ENCODE peak calls at places on chromosomes 4 and X, in ten cellular contexts. C is sigmoid colon, V is right lobe of liver, O is neuronal stem cell, H is astrocyte, G is hepatocyte, Q is DND-41, E is stomach, I is PC-3, W is dorsolateral prefrontal cortex. B is an unnamed sample.

GRCh38 chrX:123803331-123803983 is 56.4 kb upstream of the XIAP start:
- DNase-seq in C (no peak), V (no peak), O (peak), H (peak), G (peak), Q (peak), E (no peak), I (peak), W (no peak), B (peak)

GRCh38 chr4:148926861-148927260 is 484.6 kb upstream of the NR3C2 start:
- DNase-seq in C (no peak), V (no peak), O (no peak), H (peak), G (peak), Q (no peak), E (peak), I (peak), W (no peak), B (no peak)

GRCh38 chr4:158080354-158080753 is 92.5 kb downstream of the GASK1B start:
- DNase-seq in C (no peak), V (no peak), O (no peak), H (peak), G (no peak), Q (no peak), E (no peak), I (no peak), W (no peak), B (no peak)

GRCh38 chr4:10017037-10017893 is 4.0 kb downstream of the SLC2A9 start:
- DNase-seq in C (no peak), V (no peak), O (no peak), H (no peak), G (peak), Q (no peak), E (no peak), I (no peak), W (no peak), B (no peak)

GRCh38 chrX:41108684-41109205 is 23.5 kb downstream of the USP9X start:
- DNase-seq in C (no peak), V (no peak), O (no peak), H (no peak), G (no peak), Q (no peak), E (no peak), I (no peak), W (no peak), B (no peak)

GRCh38 chr4:20418865-20419451 is 167.3 kb downstream of the SLIT2 start:
- DNase-seq in C (no peak), V (no peak), O (no peak), H (peak), G (peak), Q (peak), E (no peak), I (peak), W (no peak), B (peak)

GRCh38 chrX:74536142-74537010 is 78.0 kb downstream of the RLIM start:
- DNase-seq in C (peak), V (peak), O (no peak), H (peak), G (peak), Q (no peak), E (peak), I (peak), W (peak), B (peak)

GRCh38 chrX:65596270-65596669 is 61.7 kb upstream of the LAS1L start:
- DNase-seq in C (no peak), V (no peak), O (no peak), H (peak), G (no peak), Q (peak), E (no peak), I (peak), W (no peak), B (peak)

GRCh38 chr4:56197387-56197786 is 189.9 kb downstream of the AASDH start:
- DNase-seq in C (no peak), V (no peak), O (no peak), H (peak), G (peak), Q (no peak), E (no peak), I (peak), W (no peak), B (no peak)

GRCh38 chrX:15564981-15565579 is 35.7 kb downstream of the ACE2 start:
- DNase-seq in C (peak), V (peak), O (no peak), H (peak), G (peak), Q (peak), E (peak), I (peak), W (peak), B (no peak)

GRCh38 chr4:188534917-188535316 is 395.7 kb downstream of the TRIML1 start:
- DNase-seq in C (no peak), V (no peak), O (no peak), H (no peak), G (peak), Q (no peak), E (no peak), I (no peak), W (no peak), B (no peak)

GRCh38 chr4:79455216-79455615 is 47.2 kb upstream of the GK2 start:
- DNase-seq in C (no peak), V (no peak), O (no peak), H (no peak), G (no peak), Q (no peak), E (no peak), I (no peak), W (no peak), B (no peak)

GRCh38 chrX:148049441-148049840 is 68.3 kb downstream of the FMR1NB start:
- DNase-seq in C (no peak), V (no peak), O (peak), H (peak), G (peak), Q (peak), E (no peak), I (peak), W (no peak), B (peak)

GRCh38 chr4:22942920-22943559 is 250.3 kb downstream of the GBA3 start:
- DNase-seq in C (no peak), V (no peak), O (no peak), H (no peak), G (no peak), Q (no peak), E (no peak), I (peak), W (no peak), B (no peak)
- H3K4me3 ChIP-seq in C (no peak), V (no peak), O (no peak), H (no peak), G (no peak), Q (no peak), E (no peak), I (no peak), W (no peak), B (no peak)

GRCh38 chr4:76585270-76585669 is 150.2 kb downstream of the SHROOM3 start:
- DNase-seq in C (no peak), V (no peak), O (peak), H (peak), G (no peak), Q (no peak), E (no peak), I (no peak), W (no peak), B (no peak)
- H3K27ac ChIP-seq in C (peak), V (peak), O (no peak), H (peak), G (peak), Q (no peak), E (no peak), I (peak), W (no peak), B (no peak)

GRCh38 chr4:105329081-105329480 is 144.8 kb downstream of the PPA2 start:
- DNase-seq in C (no peak), V (no peak), O (no peak), H (no peak), G (no peak), Q (peak), E (no peak), I (no peak), W (no peak), B (no peak)
- H3K4me3 ChIP-seq in C (no peak), V (no peak), O (no peak), H (no peak), G (no peak), Q (no peak), E (no peak), I (no peak), W (no peak), B (no peak)

GRCh38 chr4:180766903-180767302 is 1476.3 kb upstream of the TENM3 start:
- DNase-seq in C (no peak), V (no peak), O (no peak), H (peak), G (no peak), Q (no peak), E (no peak), I (no peak), W (no peak), B (no peak)

GRCh38 chr4:180768610-180769009 is 1474.6 kb upstream of the TENM3 start:
- DNase-seq in C (no peak), V (no peak), O (no peak), H (no peak), G (no peak), Q (no peak), E (no peak), I (no peak), W (no peak), B (no peak)

GRCh38 chr4:180770265-180770664 is 1472.9 kb upstream of the TENM3 start:
- DNase-seq in C (no peak), V (no peak), O (no peak), H (no peak), G (no peak), Q (no peak), E (no peak), I (no peak), W (no peak), B (no peak)

DNA sequence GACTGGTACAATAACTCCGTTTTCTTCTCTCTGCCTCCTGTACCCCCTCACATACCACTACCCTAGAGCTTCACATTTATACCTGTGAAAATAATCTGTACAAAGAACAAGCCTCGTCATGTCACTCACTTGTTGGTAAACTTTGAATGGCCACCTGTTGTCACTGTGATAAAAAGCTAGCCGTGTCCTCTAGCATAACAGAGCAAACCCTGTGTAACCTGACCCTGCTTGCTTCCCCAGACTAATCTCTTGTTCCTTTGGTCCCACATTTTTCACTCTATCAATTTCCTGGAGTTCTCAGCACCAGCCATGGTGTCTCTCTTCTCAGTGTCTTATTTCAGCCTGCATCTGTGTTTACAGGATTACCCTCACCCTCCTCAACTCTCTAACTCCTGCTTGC is 1475.9 kb upstream of the TENM3 start:
- DNase-seq in C (no peak), V (no peak), O (no peak), H (no peak), G (no peak), Q (no peak), E (no peak), I (no peak), W (no peak), B (no peak)
- H3K27ac ChIP-seq in C (no peak), V (no peak), O (peak), H (no peak), G (no peak), Q (no peak), E (no peak), I (no peak), W (no peak), B (no peak)

GRCh38 chr4:186240848-186241491 is 13.7 kb downstream of the KLKB1 start:
- DNase-seq in C (no peak), V (no peak), O (no peak), H (no peak), G (no peak), Q (no peak), E (no peak), I (no peak), W (no peak), B (no peak)
- H3K4me3 ChIP-seq in C (no peak), V (no peak), O (no peak), H (no peak), G (no peak), Q (no peak), E (no peak), I (no peak), W (no peak), B (no peak)

GRCh38 chr4:140721088-140721421 is 35.1 kb downstream of the TBC1D9 start:
- DNase-seq in C (no peak), V (no peak), O (no peak), H (no peak), G (no peak), Q (no peak), E (no peak), I (no peak), W (no peak), B (no peak)
- H3K27ac ChIP-seq in C (no peak), V (peak), O (no peak), H (no peak), G (peak), Q (no peak), E (peak), I (no peak), W (no peak), B (no peak)

GRCh38 chr4:81527115-81527514 is 55.4 kb upstream of the RASGEF1B start:
- DNase-seq in C (no peak), V (no peak), O (no peak), H (no peak), G (no peak), Q (no peak), E (no peak), I (no peak), W (peak), B (no peak)

GRCh38 chr4:81527709-81528108 is 56.0 kb upstream of the RASGEF1B start:
- DNase-seq in C (no peak), V (no peak), O (no peak), H (no peak), G (no peak), Q (no peak), E (no peak), I (no peak), W (no peak), B (no peak)

GRCh38 chr4:81528200-81528599 is 56.5 kb upstream of the RASGEF1B start:
- DNase-seq in C (no peak), V (no peak), O (no peak), H (no peak), G (no peak), Q (no peak), E (no peak), I (no peak), W (no peak), B (no peak)

GRCh38 chr4:81528979-81529378 is 57.3 kb upstream of the RASGEF1B start:
- DNase-seq in C (no peak), V (no peak), O (no peak), H (no peak), G (no peak), Q (no peak), E (no peak), I (no peak), W (no peak), B (no peak)

DNA sequence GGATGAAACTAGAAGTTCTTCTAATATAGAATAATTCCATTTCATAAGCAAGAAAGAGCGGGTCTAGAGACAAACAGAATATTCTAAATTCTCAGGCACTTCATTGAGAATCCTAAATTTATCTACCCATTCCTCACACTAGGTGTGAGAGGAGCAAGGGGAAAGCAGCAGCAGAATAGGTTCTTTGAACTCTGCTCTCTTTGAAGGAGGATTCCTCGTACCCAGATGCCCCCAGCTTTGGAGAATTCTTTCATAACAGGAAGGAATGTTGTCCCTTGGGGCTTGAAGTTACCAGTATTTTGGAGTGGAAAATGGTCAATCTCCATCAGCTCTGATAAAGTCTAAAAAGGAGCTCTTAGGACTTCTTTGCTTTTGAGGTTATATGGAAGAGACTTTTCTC is 59.7 kb upstream of the RASGEF1B start:
- DNase-seq in C (no peak), V (no peak), O (no peak), H (no peak), G (no peak), Q (no peak), E (no peak), I (no peak), W (no peak), B (no peak)
- H3K4me3 ChIP-seq in C (no peak), V (no peak), O (no peak), H (no peak), G (no peak), Q (no peak), E (no peak), I (no peak), W (no peak), B (no peak)

DNA sequence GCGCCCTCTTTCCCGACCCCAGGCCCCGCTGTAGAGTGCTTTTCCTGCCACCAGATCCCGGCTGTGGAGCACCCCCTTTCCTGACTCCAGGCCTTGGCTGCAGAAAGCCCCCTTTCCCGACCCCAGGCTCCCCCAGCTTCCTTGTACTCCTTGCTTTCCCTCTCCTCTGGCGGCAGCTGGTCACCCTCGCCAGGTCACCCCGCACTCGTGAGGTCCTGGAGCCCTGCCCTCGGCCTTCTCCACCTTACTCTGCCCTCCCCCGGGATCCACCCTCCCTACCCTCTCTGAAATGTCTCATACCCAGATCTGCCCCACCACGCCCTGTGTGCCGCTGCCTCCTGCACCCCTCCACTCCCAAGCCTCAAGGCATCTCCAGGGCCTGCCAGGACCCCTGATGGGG is 25.0 kb upstream of the C4orf50 start:
- DNase-seq in C (no peak), V (no peak), O (no peak), H (no peak), G (no peak), Q (no peak), E (no peak), I (no peak), W (no peak), B (no peak)
- H3K27ac ChIP-seq in C (no peak), V (no peak), O (no peak), H (no peak), G (no peak), Q (no peak), E (no peak), I (no peak), W (no peak), B (no peak)

GRCh38 chr4:127174731-127175130 is 458.0 kb upstream of the INTU start:
- DNase-seq in C (no peak), V (no peak), O (no peak), H (no peak), G (no peak), Q (no peak), E (no peak), I (no peak), W (no peak), B (no peak)

GRCh38 chr4:127179451-127180087 is 453.2 kb upstream of the INTU start:
- DNase-seq in C (no peak), V (no peak), O (no peak), H (no peak), G (no peak), Q (no peak), E (no peak), I (no peak), W (no peak), B (no peak)

GRCh38 chr4:127174168-127174567 is 458.6 kb upstream of the INTU start:
- DNase-seq in C (no peak), V (no peak), O (no peak), H (no peak), G (no peak), Q (no peak), E (no peak), I (no peak), W (no peak), B (no peak)
- H3K4me3 ChIP-seq in C (no peak), V (no peak), O (no peak), H (no peak), G (no peak), Q (no peak), E (no peak), I (no peak), W (no peak), B (no peak)

GRCh38 chrX:112368371-112368770 is 285.8 kb upstream of the TRPC5 start:
- DNase-seq in C (no peak), V (no peak), O (no peak), H (no peak), G (no peak), Q (no peak), E (no peak), I (no peak), W (no peak), B (no peak)

DNA sequence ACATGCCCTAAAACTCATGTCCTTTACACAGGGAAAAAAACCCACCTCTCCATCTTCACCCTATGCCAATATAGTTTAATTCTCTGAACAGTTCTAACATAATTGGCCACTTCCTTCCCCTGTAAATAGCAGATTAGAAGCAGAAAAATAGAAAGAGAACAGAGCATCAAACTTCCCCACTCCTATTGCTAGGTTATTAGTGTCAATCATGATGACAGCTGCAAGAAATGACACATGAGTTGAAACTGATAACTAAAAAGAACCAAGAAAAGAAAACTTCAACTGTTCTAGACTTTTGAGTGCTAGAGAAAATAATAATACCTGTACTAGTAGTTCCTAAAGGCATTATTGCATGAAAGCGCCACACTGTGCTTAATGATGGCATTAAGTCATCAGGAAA is 284.5 kb upstream of the TRPC5 start:
- DNase-seq in C (no peak), V (no peak), O (no peak), H (no peak), G (no peak), Q (no peak), E (no peak), I (no peak), W (no peak), B (no peak)
- H3K27ac ChIP-seq in C (no peak), V (no peak), O (no peak), H (no peak), G (no peak), Q (no peak), E (no peak), I (no peak), W (no peak), B (no peak)

B was measured in naive thymus-derived CD4-positive, alpha-beta T cell.